ENCODE peak calls at places on chromosomes 16 and 17, in ten cellular contexts. S is breast epithelium; E is lung; M is PC-3; D is CD4-positive, alpha-beta memory T cell; N is effector memory CD4-positive, alpha-beta T cell; Z is heart left ventricle; B is fibroblast of lung; U is gastrocnemius medialis; O is transverse colon. X is an unnamed sample.

GRCh38 chr16:82649766-82650165 is 23.0 kb downstream of the CDH13 start:
- DNase-seq in S (no peak), E (no peak), M (no peak), D (no peak), N (no peak), Z (no peak), B (no peak), U (no peak), O (no peak), X (no peak)

GRCh38 chr16:67941469-67942199 is 2.3 kb downstream of the LCAT start:
- DNase-seq in S (no peak), E (no peak), M (no peak), D (no peak), N (no peak), Z (no peak), B (no peak), U (no peak), O (no peak), X (no peak)

GRCh38 chr16:20886320-20886719 is 13.8 kb downstream of the DCUN1D3 start:
- DNase-seq in S (no peak), E (no peak), M (no peak), D (no peak), N (no peak), Z (no peak), B (no peak), U (no peak), O (no peak), X (no peak)

GRCh38 chr17:39563476-39563875 is 44.2 kb downstream of the NEUROD2 start:
- DNase-seq in S (no peak), E (no peak), M (no peak), D (no peak), N (no peak), Z (no peak), B (peak; percentile 23), U (no peak), O (no peak), X (no peak)

GRCh38 chr17:13575922-13576419 is 25.8 kb downstream of the HS3ST3A1 start:
- DNase-seq in S (no peak), E (no peak), M (no peak), D (no peak), N (no peak), Z (no peak), B (peak; percentile 79), U (no peak), O (no peak), X (no peak)

GRCh38 chr17:77061711-77062110 is 79.1 kb upstream of the SEC14L1 start:
- DNase-seq in S (no peak), E (no peak), M (no peak), D (no peak), N (no peak), Z (no peak), B (no peak), U (no peak), O (no peak), X (no peak)

GRCh38 chr17:15513058-15513858 is 45.8 kb upstream of the CDRT4 start:
- DNase-seq in S (no peak), E (no peak), M (no peak), D (no peak), N (no peak), Z (no peak), B (peak; percentile 82), U (no peak), O (no peak), X (no peak)

GRCh38 chr17:67107811-67108210 is 63.5 kb downstream of the CACNG1 start:
- DNase-seq in S (no peak), E (no peak), M (no peak), D (no peak), N (no peak), Z (no peak), B (no peak), U (no peak), O (no peak), X (no peak)

GRCh38 chr17:2054262-2054739 is 602 bp upstream of the HIC1 start:
- DNase-seq in S (no peak), E (no peak), M (peak; percentile 33), D (no peak), N (no peak), Z (peak; percentile 60), B (peak; percentile 80), U (no peak), O (no peak), X (no peak)

GRCh38 chr16:69936751-69937211 is 14.4 kb upstream of the CLEC18A start:
- DNase-seq in S (no peak), E (no peak), M (no peak), D (no peak), N (no peak), Z (no peak), B (no peak), U (no peak), O (no peak), X (no peak)
- H3K4me1 ChIP-seq in S (no peaks in the 10 kb centered on the region), E (no peaks in the 10 kb centered on the region), M (no peaks in the 10 kb centered on the region), D (no peaks in the 10 kb centered on the region), N (no peaks in the 10 kb centered on the region), Z (no peaks in the 10 kb centered on the region), B (no peaks in the 10 kb centered on the region), U (no peaks in the 10 kb centered on the region), O (no peaks in the 10 kb centered on the region), X (no peaks in the 10 kb centered on the region)

GRCh38 chr16:23505180-23505665 is 5.1 kb downstream of the GGA2 start:
- DNase-seq in S (no peak), E (no peak), M (no peak), D (no peak), N (no peak), Z (no peak), B (peak; percentile 39), U (no peak), O (no peak), X (no peak)

GRCh38 chr16:23506606-23506994 is 3.7 kb downstream of the GGA2 start:
- DNase-seq in S (no peak), E (no peak), M (no peak), D (no peak), N (no peak), Z (no peak), B (no peak), U (no peak), O (no peak), X (no peak)

GRCh38 chr16:23505942-23506605 is 4.2 kb downstream of the GGA2 start:
- DNase-seq in S (no peak), E (no peak), M (no peak), D (no peak), N (no peak), Z (no peak), B (no peak), U (no peak), O (no peak), X (no peak)

GRCh38 chr16:23504076-23504452 is 6.2 kb downstream of the GGA2 start:
- DNase-seq in S (no peak), E (peak; percentile 70), M (peak; percentile 2), D (no peak), N (no peak), Z (peak; percentile 45), B (peak; percentile 88), U (peak; percentile 80), O (no peak), X (no peak)

GRCh38 chr16:23504453-23505179 is 5.7 kb downstream of the GGA2 start:
- DNase-seq in S (no peak), E (peak; percentile 66), M (peak; percentile 73), D (peak; percentile 52), N (peak; percentile 56), Z (peak; percentile 49), B (peak; percentile 95), U (peak; percentile 89), O (peak; percentile 42), X (no peak)
- H3K4me1 ChIP-seq in S (no peaks in the 10 kb centered on the region), E (peaks cover 9% of the 10 kb centered on the region), M (peaks cover 21% of the 10 kb centered on the region), D (peaks cover 73% of the 10 kb centered on the region), N (peaks cover 40% of the 10 kb centered on the region), Z (peaks cover 37% of the 10 kb centered on the region), B (peaks cover 13% of the 10 kb centered on the region), U (peaks cover 46% of the 10 kb centered on the region), O (peaks cover 61% of the 10 kb centered on the region), X (peaks cover 19% of the 10 kb centered on the region)

DNA sequence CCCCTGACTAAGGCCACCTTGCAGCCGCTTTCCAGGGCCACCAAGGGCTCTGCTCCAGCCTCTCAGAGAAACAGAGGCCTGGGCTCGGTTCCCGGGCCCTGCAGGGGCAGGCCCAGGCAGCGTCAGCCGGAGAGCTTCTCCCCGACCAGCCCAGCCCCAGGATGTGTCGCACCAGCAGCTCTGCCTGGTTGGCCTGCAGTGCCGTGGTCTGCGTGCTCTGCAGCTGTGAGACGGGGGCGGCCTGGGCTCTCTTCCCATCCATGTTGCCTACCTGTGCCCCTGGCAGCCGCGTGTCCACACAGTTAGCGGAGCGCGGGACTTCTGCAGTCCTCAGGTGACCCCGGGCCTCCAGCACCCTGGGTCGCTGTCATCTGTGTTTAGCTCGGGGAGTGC is 4.8 kb downstream of the IGFALS start:
- DNase-seq in S (no peak), E (no peak), M (no peak), D (no peak), N (no peak), Z (no peak), B (no peak), U (peak; percentile 8), O (no peak), X (no peak)
- H3K4me1 ChIP-seq in S (peaks cover 6% of the 10 kb centered on the region), E (no peaks in the 10 kb centered on the region), M (no peaks in the 10 kb centered on the region), D (peaks cover 21% of the 10 kb centered on the region), N (no peaks in the 10 kb centered on the region), Z (peaks cover 18% of the 10 kb centered on the region), B (peaks cover 2% of the 10 kb centered on the region), U (peaks cover 12% of the 10 kb centered on the region), O (peaks cover 12% of the 10 kb centered on the region), X (no peaks in the 10 kb centered on the region)

GRCh38 chr17:75847595-75848522 is 3.7 kb upstream of the UNC13D start:
- DNase-seq in S (no peak), E (no peak), M (no peak), D (no peak), N (no peak), Z (no peak), B (no peak), U (no peak), O (no peak), X (no peak)
- H3K4me1 ChIP-seq in S (peaks cover 60% of the 10 kb centered on the region), E (no peaks in the 10 kb centered on the region), M (peaks cover 41% of the 10 kb centered on the region), D (peaks cover 33% of the 10 kb centered on the region), N (peaks cover 28% of the 10 kb centered on the region), Z (peaks cover 80% of the 10 kb centered on the region), B (peaks cover 5% of the 10 kb centered on the region), U (peaks cover 75% of the 10 kb centered on the region), O (peaks cover 57% of the 10 kb centered on the region), X (peaks cover 7% of the 10 kb centered on the region)

DNA sequence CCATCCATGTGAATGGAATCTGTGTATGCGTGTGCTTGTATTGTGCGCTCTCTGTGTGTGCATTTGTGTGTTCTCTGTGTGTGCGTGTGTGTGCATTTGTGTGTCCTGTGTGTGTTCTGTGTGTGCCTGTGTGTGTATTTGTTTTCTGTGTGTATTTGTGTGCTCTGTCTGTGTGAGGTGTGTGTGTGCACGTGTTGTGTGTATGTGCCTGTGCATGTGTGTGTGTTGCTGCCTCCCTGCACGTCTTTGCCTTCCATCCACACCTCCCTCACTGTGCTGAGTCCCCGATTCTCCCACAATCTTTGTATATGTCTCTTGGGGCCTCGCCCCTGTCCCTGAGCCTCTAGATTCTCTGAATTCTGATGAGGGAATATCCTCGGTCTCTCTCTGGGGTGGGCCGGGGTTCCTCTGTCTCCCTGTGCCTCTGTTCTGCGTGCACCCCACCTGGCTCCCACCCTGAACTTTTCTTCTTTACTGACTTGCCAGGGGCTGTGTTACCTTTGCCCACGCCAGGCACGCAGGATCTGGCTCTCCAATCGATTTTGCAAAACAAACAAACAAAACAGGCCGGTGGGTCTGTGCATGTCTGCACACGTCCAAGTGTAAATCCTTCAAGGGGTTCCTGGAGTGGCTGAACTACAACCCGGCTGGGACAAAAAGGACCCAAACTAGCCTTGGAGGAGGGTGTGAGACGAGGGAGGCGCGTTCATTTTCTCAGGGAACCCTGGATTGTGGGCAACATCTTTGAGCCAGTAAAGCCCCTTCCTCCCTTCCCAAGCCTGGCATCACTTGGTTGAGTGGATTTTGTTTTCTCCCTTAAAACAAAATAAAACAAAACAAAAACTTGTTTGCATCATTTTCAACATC is 8.1 kb upstream of the FOXF1 start:
- DNase-seq in S (no peak), E (no peak), M (no peak), D (no peak), N (no peak), Z (no peak), B (no peak), U (no peak), O (no peak), X (no peak)
- H3K4me1 ChIP-seq in S (no peaks in the 10 kb centered on the region), E (no peaks in the 10 kb centered on the region), M (no peaks in the 10 kb centered on the region), D (peaks cover 6% of the 10 kb centered on the region), N (peaks cover 3% of the 10 kb centered on the region), Z (peaks cover 18% of the 10 kb centered on the region), B (peaks cover 10% of the 10 kb centered on the region), U (peaks cover 19% of the 10 kb centered on the region), O (peaks cover 6% of the 10 kb centered on the region), X (no peaks in the 10 kb centered on the region)